ENCODE peak calls at places on chromosomes 4 and X, in nine cellular contexts. V is OCI-LY7, Q is GM06990, A is cardiac muscle cell, S is upper lobe of right lung, M is astrocyte, W is dorsolateral prefrontal cortex, P is adrenal gland, G is heart right ventricle. D is an unnamed sample.

GRCh38 chrX:53171356-53171755 is 53.7 kb downstream of the KDM5C start:
- DNase-seq in M (no peak), A (no peak), V (no peak), G (no peak), S (no peak), W (no peak), Q (no peak), P (no peak), D (no peak)

GRCh38 chr4:111641813-111642579 is 503.3 kb upstream of the FAM241A start:
- DNase-seq in G (peak; percentile 49), Q (peak; percentile 26), W (peak; percentile 47), P (peak; percentile 64), S (no peak), M (peak; percentile 73), V (peak; percentile 81), A (peak; percentile 95), D (peak; percentile 87)

GRCh38 chr4:43238556-43238955 is 346.0 kb downstream of the GRXCR1 start:
- DNase-seq in M (no peak), A (no peak), V (no peak), S (no peak), W (no peak), G (no peak), Q (no peak), P (no peak), D (no peak)

GRCh38 chrX:137574102-137574783 is 8.3 kb downstream of the ZIC3 start:
- DNase-seq in V (no peak), W (no peak), P (no peak), S (no peak), M (no peak), A (no peak), Q (no peak), G (no peak), D (no peak)

GRCh38 chrX:20397587-20397986 is 130.9 kb upstream of the RPS6KA3 start:
- DNase-seq in G (no peak), S (no peak), Q (no peak), A (no peak), M (no peak), P (no peak), V (no peak), W (no peak), D (no peak)

GRCh38 chr4:185966997-185967775 is 101.8 kb upstream of the TLR3 start:
- DNase-seq in G (no peak), V (no peak), M (no peak), W (no peak), S (no peak), P (no peak), Q (no peak), A (no peak), D (peak; percentile 11)

GRCh38 chr4:117560329-117560728 is 474.0 kb upstream of the NDST3 start:
- DNase-seq in V (no peak), A (peak; percentile 6), Q (no peak), G (no peak), W (no peak), S (no peak), P (no peak), M (peak; percentile 29), D (peak; percentile 22)

GRCh38 chrX:150361070-150361776 is 1.9 kb upstream of the MAMLD1 start:
- DNase-seq in G (no peak), S (peak; percentile 63), M (no peak), P (no peak), W (no peak), A (no peak), Q (no peak), V (no peak), D (no peak)

GRCh38 chr4:28868831-28869230 is 1851.3 kb upstream of the PCDH7 start:
- DNase-seq in Q (no peak), G (no peak), A (peak; percentile 1), W (no peak), M (peak; percentile 16), P (no peak), V (no peak), S (no peak), D (no peak)

GRCh38 chr4:26964994-26965393 is 104.4 kb downstream of the STIM2 start:
- DNase-seq in Q (no peak), M (no peak), A (no peak), P (no peak), W (no peak), G (no peak), S (no peak), V (no peak), D (no peak)

GRCh38 chr4:26964512-26964911 is 103.9 kb downstream of the STIM2 start:
- DNase-seq in S (no peak), Q (no peak), W (no peak), P (no peak), A (no peak), G (no peak), V (no peak), M (peak; percentile 18), D (no peak)

GRCh38 chr4:26959654-26960047 is 99.0 kb downstream of the STIM2 start:
- DNase-seq in V (no peak), P (no peak), M (no peak), A (no peak), W (no peak), Q (no peak), S (no peak), G (no peak), D (no peak)

GRCh38 chr4:26958925-26959653 is 98.4 kb downstream of the STIM2 start:
- DNase-seq in A (no peak), S (no peak), V (no peak), P (no peak), M (no peak), W (no peak), G (no peak), Q (no peak), D (no peak)

DNA sequence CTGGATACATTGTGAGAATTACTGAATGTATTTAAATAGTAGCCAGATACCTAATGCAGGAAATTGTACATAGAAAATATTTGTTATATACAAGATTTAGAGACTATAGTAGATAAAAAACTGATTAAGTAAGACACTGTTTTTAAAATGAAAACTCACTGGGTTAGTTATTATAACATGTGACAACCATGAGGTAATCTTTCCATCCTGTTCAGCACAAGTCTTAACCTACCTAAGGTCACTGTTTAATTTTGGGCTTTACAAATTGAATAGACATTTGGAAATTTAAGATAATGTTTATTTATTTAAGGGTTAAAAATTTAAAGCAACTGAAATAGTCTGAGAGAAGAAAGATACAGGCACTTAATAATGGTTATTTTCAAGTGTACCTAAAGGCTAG is 102.1 kb downstream of the STIM2 start:
- DNase-seq in M (no peak), W (no peak), S (no peak), Q (no peak), P (no peak), A (no peak), G (no peak), V (no peak), D (no peak)
- TF ChIP-seq CTCF in M (no peak), W (no peak), S (no peak), Q (no peak), P (no peak), A (no peak), G (no peak), V (no peak), D (no peak)

GRCh38 chr4:108163352-108163751 is 5.4 kb downstream of the LEF1 start:
- DNase-seq in M (no peak), G (no peak), P (no peak), A (no peak), W (no peak), S (no peak), Q (no peak), V (no peak), D (no peak)
- H3K4me3 ChIP-seq in M (no peak overlapping the region), G (peak overlapping the region; percentile 1), P (no peak overlapping the region), A (no peak overlapping the region), W (no peak overlapping the region), S (no peak overlapping the region), Q (no peak overlapping the region), V (peak overlapping the region; percentile 83), D (no peak overlapping the region)

DNA sequence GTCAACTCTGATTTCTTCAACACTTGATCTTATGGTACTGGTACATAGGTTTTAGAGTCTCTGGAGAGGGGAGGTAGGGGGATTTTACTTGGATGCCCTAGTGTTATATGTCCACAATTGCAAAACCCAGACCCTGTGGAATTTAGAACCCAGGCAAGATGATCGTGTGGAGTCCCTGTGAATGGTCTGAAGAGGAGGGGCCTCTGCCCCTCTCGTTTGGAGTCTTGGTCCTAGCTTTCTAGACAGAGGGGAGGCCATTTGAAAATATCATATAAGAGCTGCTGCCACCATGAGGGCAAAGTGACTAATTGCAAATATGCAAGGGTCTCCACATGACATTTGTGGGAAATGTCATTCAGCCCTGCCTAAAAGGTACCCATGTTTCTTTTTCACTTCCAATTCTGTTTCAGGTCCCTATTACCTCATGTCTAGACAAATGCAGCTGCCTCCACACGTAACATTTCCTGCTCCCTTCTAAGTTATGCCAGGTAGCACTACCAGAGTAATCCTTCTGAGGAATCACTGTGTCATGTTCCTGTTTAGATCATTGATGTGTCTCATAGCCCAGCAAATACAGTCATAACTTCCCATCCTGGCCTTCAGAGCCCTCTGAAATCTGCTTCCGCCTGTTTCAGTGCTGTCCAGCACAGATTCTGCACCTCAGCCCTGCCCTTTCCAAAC is 126.8 kb downstream of the KLHL8 start:
- DNase-seq in V (peak; percentile 80), A (peak; percentile 65), W (no peak), Q (peak; percentile 31), P (no peak), M (peak; percentile 39), S (no peak), G (peak; percentile 44), D (peak; percentile 100)
- TF ChIP-seq CTCF in V (peak; percentile 88), A (peak; percentile 61), W (peak; percentile 83), Q (peak; percentile 63), P (peak; percentile 53), M (peak; percentile 50), S (peak; percentile 61), G (peak; percentile 67), D (peak; percentile 38)

GRCh38 chrX:18674788-18675735 is 3.2 kb upstream of the RS1 start:
- DNase-seq in M (peak; percentile 32), G (peak; percentile 75), W (peak; percentile 68), A (peak; percentile 76), V (peak; percentile 77), Q (peak; percentile 90), P (peak; percentile 77), S (peak; percentile 86), D (peak; percentile 46)
- H3K4me3 ChIP-seq in M (peak overlapping the region; percentile 59), G (peak overlapping the region; percentile 69), W (peak overlapping the region; percentile 77), A (peak overlapping the region; percentile 84), V (peak overlapping the region; percentile 68), Q (peak overlapping the region; percentile 60), P (no peak overlapping the region), S (peak overlapping the region; percentile 60), D (peak overlapping the region; percentile 51)

GRCh38 chrX:17882680-17883079 is 21.6 kb upstream of the RAI2 start:
- DNase-seq in V (no peak), G (no peak), M (no peak), S (no peak), A (no peak), P (no peak), Q (no peak), W (no peak), D (peak; percentile 23)

GRCh38 chrX:17888421-17888820 is 27.3 kb upstream of the RAI2 start:
- DNase-seq in S (no peak), V (no peak), A (no peak), Q (no peak), W (no peak), M (no peak), P (no peak), G (no peak), D (no peak)
- TF ChIP-seq CTCF in S (no peak), V (no peak), A (no peak), Q (peak; percentile 7), W (no peak), M (no peak), P (no peak), G (no peak), D (no peak)

GRCh38 chr4:87038837-87039715 is 104.3 kb downstream of the AFF1 start:
- DNase-seq in Q (peak; percentile 23), M (peak; percentile 94), P (peak; percentile 80), A (peak; percentile 78), V (no peak), G (peak; percentile 71), W (peak; percentile 84), S (no peak), D (peak; percentile 93)
- H3K4me3 ChIP-seq in Q (no peak overlapping the region), M (no peak overlapping the region), P (no peak overlapping the region), A (no peak overlapping the region), V (no peak overlapping the region), G (no peak overlapping the region), W (no peak overlapping the region), S (no peak overlapping the region), D (no peak overlapping the region)

D was measured in bronchial epithelial cell.